ENCODE peak calls at places on chromosomes 12 and 14, in six cellular contexts. R is astrocyte of the spinal cord, S is WERI-Rb-1, V is uterus, W is foreskin fibroblast, O is lung. J is an unnamed sample.

GRCh38 chr12:74334770-74335169 is 202.9 kb upstream of the ATXN7L3B start:
- DNase-seq in W (peak), O (no peak), V (no peak), R (peak), S (no peak), J (no peak)

GRCh38 chr12:116222358-116222757 is 55.1 kb downstream of the MED13L start:
- DNase-seq in R (peak), V (peak), W (peak), O (peak), S (no peak), J (peak)

GRCh38 chr12:45124485-45125155 is 73.7 kb upstream of the DBX2 start:
- DNase-seq in S (no peak), O (no peak), R (no peak), V (no peak), W (no peak), J (no peak)

GRCh38 chr14:83894519-83894918 is 1635.4 kb upstream of the FLRT2 start:
- DNase-seq in O (no peak), S (no peak), R (no peak), W (peak), V (no peak), J (no peak)

GRCh38 chr12:67661311-67662011 is 12.9 kb downstream of the DYRK2 start:
- DNase-seq in W (peak), V (no peak), R (peak), O (no peak), S (no peak), J (no peak)

GRCh38 chr14:77889971-77890442 is 90.1 kb downstream of the ADCK1 start:
- DNase-seq in O (no peak), S (no peak), V (no peak), W (peak), R (peak), J (peak)

GRCh38 chr12:4819654-4820053 is 90.1 kb upstream of the KCNA1 start:
- DNase-seq in R (no peak), S (no peak), O (no peak), W (no peak), V (no peak), J (no peak)

GRCh38 chr12:111773801-111774551 is 7.2 kb downstream of the ALDH2 start:
- DNase-seq in W (peak), V (peak), O (peak), R (peak), S (peak), J (no peak)

GRCh38 chr12:101297661-101298060 is 17.8 kb downstream of the UTP20 start:
- DNase-seq in S (no peak), O (no peak), R (peak), V (no peak), W (peak), J (peak)

GRCh38 chr12:65526311-65526710 is 247.8 kb downstream of the MSRB3 start:
- DNase-seq in R (no peak), V (no peak), S (no peak), O (no peak), W (peak), J (no peak)

GRCh38 chr14:71361335-71361734 is 454.1 kb downstream of the PCNX1 start:
- DNase-seq in V (no peak), O (no peak), S (no peak), R (peak), W (peak), J (peak)

GRCh38 chr14:71651228-71651627 is 281.0 kb upstream of the RGS6 start:
- DNase-seq in V (no peak), W (peak), S (no peak), R (peak), O (no peak), J (peak)

GRCh38 chr14:93005135-93005813 is 82.3 kb downstream of the CHGA start:
- DNase-seq in V (no peak), W (peak), O (no peak), S (no peak), R (no peak), J (no peak)

GRCh38 chr12:89636054-89636775 is 72.4 kb downstream of the ATP2B1 start:
- DNase-seq in O (no peak), V (no peak), W (peak), R (peak), S (no peak), J (no peak)

GRCh38 chr14:53360821-53361220 is 207.7 kb upstream of the DDHD1 start:
- DNase-seq in S (no peak), O (no peak), V (no peak), W (no peak), R (no peak), J (no peak)

GRCh38 chr12:113462880-113463745 is 8.6 kb downstream of the LHX5 start:
- DNase-seq in S (no peak), W (peak), V (no peak), O (no peak), R (no peak), J (no peak)

GRCh38 chr14:60807971-60808370 is 73.4 kb downstream of the MNAT1 start:
- DNase-seq in S (no peak), R (no peak), W (no peak), O (no peak), V (no peak), J (peak)

GRCh38 chr14:69327507-69327906 is 67.5 kb downstream of the GALNT16 start:
- DNase-seq in S (no peak), R (no peak), W (no peak), O (no peak), V (peak), J (no peak)

GRCh38 chr12:132235116-132235820 is 91.0 kb downstream of the NOC4L start:
- DNase-seq in W (no peak), O (no peak), V (no peak), S (no peak), R (no peak), J (no peak)

GRCh38 chr12:57553343-57554202 is 3.7 kb downstream of the KIF5A start:
- DNase-seq in W (no peak), O (no peak), V (no peak), R (no peak), S (no peak), J (no peak)

GRCh38 chr12:57552692-57553321 is 3.0 kb downstream of the KIF5A start:
- DNase-seq in W (peak), S (no peak), O (no peak), V (no peak), R (peak), J (peak)

GRCh38 chr12:57550628-57551549 is 1.0 kb downstream of the KIF5A start:
- DNase-seq in S (no peak), O (no peak), R (no peak), W (no peak), V (no peak), J (no peak)

GRCh38 chr12:57551637-57552305 is 1.9 kb downstream of the KIF5A start:
- DNase-seq in W (no peak), O (no peak), R (no peak), V (no peak), S (no peak), J (no peak)

GRCh38 chr12:57552306-57552651 is 2.4 kb downstream of the KIF5A start:
- DNase-seq in V (no peak), W (no peak), R (no peak), S (no peak), O (no peak), J (no peak)
- H3K4me3 ChIP-seq in V (no peak), W (no peak), R (no peak), S (no peak), O (no peak), J (no peak)

DNA sequence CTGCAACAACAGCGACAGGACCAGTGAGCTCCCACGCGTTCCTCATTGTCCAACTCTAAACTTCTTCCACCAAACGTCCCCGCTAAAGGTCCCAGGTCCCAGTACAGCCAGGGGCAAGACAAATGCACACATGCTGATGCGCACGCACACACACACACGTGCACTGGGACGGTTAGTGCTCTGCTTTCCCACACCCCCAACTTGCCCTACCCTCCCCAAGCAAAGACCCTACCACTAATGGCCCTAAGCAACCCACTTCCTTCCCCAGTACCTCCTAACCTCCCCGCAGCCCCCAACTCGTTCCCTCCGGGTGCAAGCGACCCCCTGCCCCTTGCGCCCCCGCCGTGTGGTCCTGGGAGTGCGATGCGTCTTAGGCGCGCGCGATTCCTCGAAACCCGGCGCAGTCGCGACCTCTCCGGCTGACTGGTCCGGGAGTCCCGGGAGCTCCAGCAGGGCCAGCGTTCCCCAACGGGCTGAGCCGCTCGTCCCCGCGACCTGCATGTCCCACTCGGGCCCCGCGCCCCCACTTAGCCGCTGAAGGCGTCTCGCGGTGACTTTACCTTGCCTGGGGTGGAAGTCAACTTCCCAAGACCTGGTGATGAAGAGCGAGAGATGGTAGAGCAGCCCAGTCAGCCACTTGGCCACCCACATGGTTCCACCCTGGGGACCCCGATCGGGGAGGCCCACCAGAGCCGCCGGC is 582 bp downstream of the ADAMTS20 start:
- DNase-seq in R (no peak), O (no peak), V (no peak), S (peak), W (peak), J (no peak)
- H3K4me3 ChIP-seq in R (peak), O (no peak), V (no peak), S (peak), W (no peak), J (peak)

GRCh38 chr12:106234513-106234912 is 13.3 kb downstream of the CKAP4 start:
- DNase-seq in R (peak), W (peak), O (no peak), V (no peak), S (no peak), J (peak)
- H3K4me3 ChIP-seq in R (no peak), W (no peak), O (no peak), V (no peak), S (no peak), J (no peak)

DNA sequence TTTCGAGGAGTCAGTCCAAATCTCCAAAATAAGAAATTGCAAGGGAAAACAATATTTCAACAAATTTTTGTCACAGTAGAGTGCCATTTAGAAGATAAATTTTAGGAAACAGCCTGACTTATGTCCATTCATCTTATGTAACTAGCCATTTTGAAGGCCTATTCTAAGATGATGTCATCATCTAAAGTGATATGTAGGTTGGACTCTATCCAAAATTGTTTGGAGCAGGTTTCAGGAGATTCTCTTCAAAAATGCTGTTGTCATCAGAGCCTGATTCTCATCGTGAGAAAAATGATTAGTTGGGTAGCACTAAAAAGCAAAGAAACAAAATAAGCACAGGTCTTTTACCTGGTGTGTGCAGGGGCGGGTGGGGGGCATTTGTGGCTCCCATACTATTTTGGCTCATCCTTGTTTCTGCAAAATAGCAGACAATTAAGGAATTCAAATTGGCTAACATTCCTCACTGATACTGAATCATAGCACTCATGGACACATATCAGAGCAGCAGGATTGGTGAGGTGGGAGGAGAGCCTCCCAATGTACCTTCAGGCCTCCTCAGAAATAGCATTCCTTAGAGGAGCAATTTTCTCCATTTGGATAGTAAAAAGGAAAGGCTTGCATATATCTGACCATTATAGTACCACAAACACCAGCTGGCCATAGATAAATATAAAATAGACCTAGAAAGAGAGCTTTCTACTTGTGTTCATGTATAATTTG is 360.9 kb upstream of the NAV3 start:
- DNase-seq in R (no peak), S (no peak), V (no peak), O (no peak), W (no peak), J (no peak)
- H3K4me3 ChIP-seq in R (no peak), S (no peak), V (no peak), O (no peak), W (no peak), J (no peak)

GRCh38 chr12:6202331-6202730 is 2.1 kb downstream of the CD9 start:
- DNase-seq in V (no peak), W (no peak), R (no peak), O (no peak), S (no peak), J (no peak)
- H3K4me3 ChIP-seq in V (peak), W (peak), R (no peak), O (no peak), S (no peak), J (no peak)

GRCh38 chr12:70823182-70823976 is 97.2 kb downstream of the PTPRR start:
- DNase-seq in S (no peak), O (no peak), R (no peak), V (no peak), W (peak), J (no peak)

GRCh38 chr12:70824511-70824910 is 96.0 kb downstream of the PTPRR start:
- DNase-seq in O (no peak), S (no peak), R (no peak), V (no peak), W (no peak), J (no peak)

GRCh38 chr12:70828391-70828790 is 92.1 kb downstream of the PTPRR start:
- DNase-seq in O (no peak), R (peak), V (no peak), S (no peak), W (peak), J (peak)

GRCh38 chr12:70829070-70829469 is 91.5 kb downstream of the PTPRR start:
- DNase-seq in V (no peak), R (no peak), O (no peak), S (no peak), W (no peak), J (no peak)

GRCh38 chr12:70826156-70826555 is 94.4 kb downstream of the PTPRR start:
- DNase-seq in O (no peak), V (no peak), R (no peak), W (no peak), S (no peak), J (no peak)
- H3K4me3 ChIP-seq in O (no peak), V (no peak), R (no peak), W (no peak), S (no peak), J (no peak)

DNA sequence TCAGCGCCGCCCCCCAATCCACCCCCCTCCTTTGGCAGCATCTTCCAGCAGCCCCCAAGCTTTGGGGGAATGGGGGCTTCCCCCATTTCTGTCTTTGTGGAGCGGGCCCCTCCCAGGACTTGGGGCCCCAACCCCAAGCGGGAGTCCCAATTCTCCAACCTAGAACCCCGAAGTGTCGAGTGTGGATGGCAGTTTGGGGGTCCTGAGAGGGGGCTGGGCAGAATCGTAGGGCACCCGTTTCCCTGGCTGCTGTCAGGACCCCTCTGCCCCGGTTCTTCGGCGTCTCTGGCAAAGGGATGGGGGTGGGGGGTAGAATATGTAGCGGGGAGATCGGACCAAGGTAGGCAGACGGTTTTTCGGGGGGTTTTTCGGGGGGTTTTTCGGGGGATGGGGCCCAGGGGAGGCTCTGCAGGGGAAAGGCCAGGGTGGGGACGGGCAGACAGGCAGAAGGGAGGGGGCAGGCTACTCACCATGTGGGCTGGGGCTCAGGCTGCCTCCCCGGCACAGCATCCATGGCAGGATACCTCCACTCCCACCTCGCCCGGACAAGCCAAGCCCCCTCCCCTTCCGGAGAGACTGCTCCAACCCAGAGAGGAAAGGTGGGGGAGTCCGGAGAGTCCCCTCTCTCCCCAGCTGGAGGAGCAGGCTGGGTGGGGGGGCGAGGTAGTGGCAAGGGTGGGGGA is 739 bp downstream of the JPH4 start:
- DNase-seq in S (no peak), W (no peak), O (no peak), R (no peak), V (no peak), J (no peak)
- H3K4me3 ChIP-seq in S (peak), W (no peak), O (no peak), R (no peak), V (peak), J (no peak)